ENCODE peak calls at places on chromosomes 7 and 10, in eight cellular contexts. Q is AG09309, J is lower lobe of right lung, C is AG10803, M is choroid plexus epithelial cell, P is Peyer's patch, N is neural progenitor cell, Y is fibroblast of lung. V is an unnamed sample.

GRCh38 chr7:105196473-105196872 is 182.5 kb downstream of the KMT2E start:
- DNase-seq in Q (no peak), J (no peak), C (no peak), M (peak), P (no peak), N (no peak), Y (peak), V (no peak)

GRCh38 chr10:22992621-22993020 is 64.8 kb downstream of the ARMC3 start:
- DNase-seq in Q (no peak), J (no peak), C (no peak), M (no peak), P (no peak), N (no peak), Y (no peak), V (no peak)

GRCh38 chr10:112475565-112476233 is 28.7 kb downstream of the VTI1A start:
- DNase-seq in Q (no peak), J (no peak), C (peak), M (peak), P (no peak), N (no peak), Y (peak), V (no peak)

GRCh38 chr10:28633750-28634149 is 43.6 kb upstream of the BAMBI start:
- DNase-seq in Q (no peak), J (no peak), C (no peak), M (no peak), P (no peak), N (no peak), Y (peak), V (no peak)

GRCh38 chr10:79052311-79053080 is 16.3 kb upstream of the ZMIZ1 start:
- DNase-seq in Q (no peak), J (peak), C (no peak), M (peak), P (no peak), N (peak), Y (peak), V (peak)

GRCh38 chr10:77205135-77205534 is 432.5 kb downstream of the KCNMA1 start:
- DNase-seq in Q (no peak), J (no peak), C (no peak), M (no peak), P (no peak), N (no peak), Y (no peak), V (no peak)

GRCh38 chr10:78188459-78188858 is 154.8 kb downstream of the RPS24 start:
- DNase-seq in Q (no peak), J (no peak), C (no peak), M (no peak), P (no peak), N (no peak), Y (no peak), V (no peak)

GRCh38 chr10:113788604-113789083 is 37.2 kb downstream of the PLEKHS1 start:
- DNase-seq in Q (peak), J (no peak), C (peak), M (peak), P (no peak), N (no peak), Y (peak), V (no peak)

GRCh38 chr7:240887-241421 is 48.6 kb downstream of the FAM20C start:
- DNase-seq in Q (no peak), J (no peak), C (no peak), M (no peak), P (no peak), N (peak), Y (peak), V (peak)

GRCh38 chr10:9028211-9028610 is 973.7 kb downstream of the GATA3 start:
- DNase-seq in Q (no peak), J (no peak), C (no peak), M (no peak), P (no peak), N (no peak), Y (no peak), V (no peak)

GRCh38 chr10:78547397-78547796 is 513.7 kb downstream of the RPS24 start:
- DNase-seq in Q (no peak), J (no peak), C (no peak), M (no peak), P (no peak), N (no peak), Y (no peak), V (no peak)

GRCh38 chr7:116210345-116211005 is at the start of gene TES:
- DNase-seq in Q (no peak), J (peak), C (peak), M (peak), P (peak), N (peak), Y (peak), V (peak)

GRCh38 chr10:77713506-77714280 is 76.1 kb upstream of the KCNMA1 start:
- DNase-seq in Q (no peak), J (no peak), C (peak), M (no peak), P (no peak), N (no peak), Y (peak), V (no peak)

GRCh38 chr7:55774327-55775050 is 88.1 kb downstream of the SEPTIN14 start:
- DNase-seq in Q (no peak), J (no peak), C (no peak), M (peak), P (no peak), N (no peak), Y (peak), V (no peak)

GRCh38 chr7:28347462-28347861 is 64.9 kb upstream of the CREB5 start:
- DNase-seq in Q (peak), J (no peak), C (peak), M (peak), P (no peak), N (no peak), Y (peak), V (no peak)

GRCh38 chr10:122068844-122069243 is 79.9 kb downstream of the TACC2 start:
- DNase-seq in Q (no peak), J (no peak), C (no peak), M (no peak), P (no peak), N (no peak), Y (no peak), V (no peak)

GRCh38 chr10:74178042-74178791 is 27.2 kb downstream of the ADK start:
- DNase-seq in Q (no peak), J (no peak), C (no peak), M (no peak), P (no peak), N (no peak), Y (no peak), V (no peak)

GRCh38 chr10:4316166-4316810 is 509.7 kb upstream of the AKR1E2 start:
- DNase-seq in Q (peak), J (no peak), C (peak), M (peak), P (no peak), N (no peak), Y (peak), V (no peak)

GRCh38 chr7:150945853-150946825 is 32.0 kb downstream of the KCNH2 start:
- DNase-seq in Q (no peak), J (peak), C (no peak), M (no peak), P (no peak), N (no peak), Y (peak), V (peak)

GRCh38 chr7:77537136-77537594 is at the start of gene PTPN12:
- DNase-seq in Q (no peak), J (no peak), C (no peak), M (no peak), P (no peak), N (no peak), Y (no peak), V (no peak)

GRCh38 chr7:140489021-140489349 is 9.7 kb upstream of the MKRN1 start:
- DNase-seq in Q (no peak), J (no peak), C (no peak), M (no peak), P (no peak), N (no peak), Y (no peak), V (no peak)

GRCh38 chr10:121927361-121927840 is 430 bp downstream of the ATE1 start:
- DNase-seq in Q (no peak), J (peak), C (peak), M (no peak), P (peak), N (peak), Y (peak), V (peak)

GRCh38 chr10:14613570-14613918 is 161.2 kb downstream of the FAM107B start:
- DNase-seq in Q (no peak), J (no peak), C (no peak), M (no peak), P (no peak), N (no peak), Y (no peak), V (no peak)

GRCh38 chr10:14617850-14618249 is 156.8 kb downstream of the FAM107B start:
- DNase-seq in Q (no peak), J (no peak), C (peak), M (peak), P (no peak), N (no peak), Y (peak), V (no peak)

GRCh38 chr10:14617125-14617524 is 157.6 kb downstream of the FAM107B start:
- DNase-seq in Q (no peak), J (no peak), C (no peak), M (no peak), P (no peak), N (no peak), Y (no peak), V (no peak)

GRCh38 chr10:14618669-14619068 is 156.0 kb downstream of the FAM107B start:
- DNase-seq in Q (no peak), J (no peak), C (no peak), M (no peak), P (no peak), N (no peak), Y (no peak), V (no peak)

GRCh38 chr10:14616465-14616864 is 158.2 kb downstream of the FAM107B start:
- DNase-seq in Q (no peak), J (no peak), C (no peak), M (no peak), P (no peak), N (peak), Y (no peak), V (no peak)
- TF ChIP-seq CTCF in Q (no peak), J (no peak), C (no peak), M (no peak), P (no peak), N (no peak), Y (no peak), V (no peak)

GRCh38 chr10:1048732-1049424 is at the start of gene IDI1:
- DNase-seq in Q (peak), J (peak), C (peak), M (peak), P (peak), N (peak), Y (peak), V (peak)

GRCh38 chr10:1050145-1050544 is 1.2 kb upstream of the IDI1 start:
- DNase-seq in Q (no peak), J (no peak), C (no peak), M (peak), P (no peak), N (peak), Y (peak), V (no peak)

GRCh38 chr10:1049425-1049958 is 573 bp upstream of the IDI1 start:
- DNase-seq in Q (no peak), J (no peak), C (no peak), M (peak), P (no peak), N (peak), Y (peak), V (peak)

GRCh38 chr10:1048349-1048731 is 579 bp downstream of the IDI1 start:
- DNase-seq in Q (no peak), J (peak), C (no peak), M (peak), P (peak), N (no peak), Y (peak), V (no peak)

DNA sequence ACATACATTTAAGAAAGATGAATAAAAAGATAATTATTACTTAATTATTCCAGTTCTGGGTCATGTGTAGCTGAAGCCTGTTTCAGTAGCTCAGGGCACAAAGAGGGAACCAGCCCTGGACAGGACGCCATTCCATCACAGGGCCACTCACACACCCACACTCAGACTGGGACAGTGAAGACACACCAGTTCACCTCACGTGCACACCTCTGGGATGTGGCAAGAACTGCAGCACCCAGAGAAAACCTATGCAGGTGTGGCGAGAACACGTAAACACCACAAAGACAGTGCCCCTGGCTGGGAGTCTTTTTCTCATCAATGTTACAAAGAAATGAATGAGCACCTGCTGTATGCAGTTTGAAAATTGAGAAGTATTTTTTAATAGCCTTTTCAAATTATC is 1.6 kb upstream of the IDI1 start:
- DNase-seq in Q (no peak), J (no peak), C (no peak), M (no peak), P (peak), N (peak), Y (no peak), V (no peak)
- TF ChIP-seq CTCF in Q (no peak), J (no peak), C (no peak), M (no peak), P (no peak), N (peak), Y (no peak), V (no peak)

GRCh38 chr10:92826061-92826460 is 22.3 kb upstream of the EXOC6 start:
- DNase-seq in Q (no peak), J (no peak), C (no peak), M (no peak), P (no peak), N (no peak), Y (no peak), V (no peak)

GRCh38 chr10:92822060-92822634 is 26.2 kb upstream of the EXOC6 start:
- DNase-seq in Q (peak), J (no peak), C (peak), M (peak), P (no peak), N (no peak), Y (peak), V (no peak)

GRCh38 chr10:92826504-92826903 is 21.8 kb upstream of the EXOC6 start:
- DNase-seq in Q (no peak), J (no peak), C (no peak), M (no peak), P (no peak), N (no peak), Y (no peak), V (no peak)

DNA sequence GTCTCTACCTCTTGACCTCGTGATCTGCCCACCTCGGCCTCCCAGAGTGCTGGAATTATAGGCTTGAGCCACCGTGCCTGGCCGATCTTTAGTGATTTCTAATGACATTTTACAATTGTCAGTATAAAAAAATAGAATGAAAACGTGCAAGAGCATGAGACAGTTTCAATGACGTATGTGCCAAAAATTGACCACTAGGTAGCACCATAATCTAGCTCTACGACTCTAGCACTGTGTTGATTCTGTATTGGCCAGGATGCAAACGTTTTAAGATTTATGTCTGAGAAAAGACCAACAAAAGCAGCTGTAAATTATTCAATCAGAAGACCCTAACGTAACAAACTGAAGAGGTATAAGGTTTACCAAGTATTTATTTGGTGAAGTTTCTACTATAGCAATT is 25.4 kb upstream of the EXOC6 start:
- DNase-seq in Q (no peak), J (no peak), C (no peak), M (peak), P (no peak), N (no peak), Y (peak), V (no peak)
- TF ChIP-seq CTCF in Q (no peak), J (peak), C (no peak), M (peak), P (no peak), N (peak), Y (peak), V (no peak)

GRCh38 chr10:52814506-52814905 is 41.9 kb upstream of the MBL2 start:
- DNase-seq in Q (no peak), J (no peak), C (no peak), M (no peak), P (no peak), N (no peak), Y (no peak), V (no peak)

GRCh38 chr10:52820316-52820715 is 47.7 kb upstream of the MBL2 start:
- DNase-seq in Q (no peak), J (no peak), C (no peak), M (peak), P (no peak), N (no peak), Y (no peak), V (no peak)

DNA sequence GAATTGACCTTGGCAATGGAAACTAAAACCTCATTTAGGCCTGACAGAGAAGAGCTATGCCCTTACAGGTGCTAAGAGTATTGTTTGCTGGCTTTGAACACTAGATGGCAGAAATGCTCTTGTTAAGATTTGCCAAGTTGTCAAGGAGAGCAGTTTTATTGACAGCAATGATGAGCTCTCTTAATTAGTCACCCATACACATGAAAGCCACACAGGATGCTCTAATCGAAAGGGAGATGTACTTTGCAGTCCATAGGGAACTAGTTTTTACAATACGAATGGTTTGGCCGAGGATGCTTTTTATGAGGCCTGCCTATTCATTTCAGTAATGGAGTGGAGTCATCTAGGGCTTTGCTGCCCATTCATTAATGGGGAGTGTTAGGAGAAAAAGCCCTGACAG is 45.4 kb upstream of the MBL2 start:
- DNase-seq in Q (peak), J (no peak), C (peak), M (peak), P (no peak), N (peak), Y (peak), V (no peak)
- TF ChIP-seq CTCF in Q (peak), J (peak), C (peak), M (peak), P (no peak), N (peak), Y (peak), V (peak)

DNA sequence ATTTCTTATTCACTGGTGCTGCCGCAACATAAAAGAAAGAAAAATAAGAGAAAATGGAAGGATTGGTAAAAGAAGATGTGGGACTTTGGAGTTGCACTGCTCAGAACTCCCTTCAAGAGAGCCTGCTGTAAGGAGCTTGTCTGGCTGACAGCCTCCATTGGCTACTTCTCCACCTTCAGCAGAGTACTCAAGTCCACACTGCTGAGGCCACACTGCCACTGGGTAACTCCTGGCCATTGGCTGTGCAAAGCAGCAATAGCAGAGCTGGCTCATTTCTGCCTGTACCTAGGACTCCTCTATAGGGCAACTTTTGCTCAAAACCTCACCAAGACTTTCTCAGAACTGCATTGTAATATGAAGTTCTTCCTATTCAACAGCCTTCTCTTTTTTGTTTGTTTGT is 38.7 kb upstream of the PCLO start:
- DNase-seq in Q (no peak), J (no peak), C (no peak), M (no peak), P (no peak), N (no peak), Y (no peak), V (no peak)
- TF ChIP-seq CTCF in Q (no peak), J (no peak), C (no peak), M (no peak), P (no peak), N (peak), Y (no peak), V (no peak)

GRCh38 chr10:1151071-1152033 is 95.2 kb downstream of the WDR37 start:
- DNase-seq in Q (no peak), J (no peak), C (no peak), M (peak), P (no peak), N (no peak), Y (no peak), V (no peak)

GRCh38 chr10:1149793-1150637 is 93.8 kb downstream of the WDR37 start:
- DNase-seq in Q (no peak), J (no peak), C (no peak), M (peak), P (no peak), N (no peak), Y (no peak), V (no peak)

GRCh38 chr10:1147810-1148209 is 91.6 kb downstream of the WDR37 start:
- DNase-seq in Q (no peak), J (no peak), C (no peak), M (no peak), P (no peak), N (no peak), Y (no peak), V (no peak)

GRCh38 chr10:1150638-1150955 is 94.4 kb downstream of the WDR37 start:
- DNase-seq in Q (no peak), J (no peak), C (no peak), M (no peak), P (no peak), N (no peak), Y (no peak), V (no peak)

GRCh38 chr10:1148855-1149620 is 92.9 kb downstream of the WDR37 start:
- DNase-seq in Q (no peak), J (no peak), C (no peak), M (no peak), P (no peak), N (no peak), Y (no peak), V (no peak)
- TF ChIP-seq CTCF in Q (no peak), J (no peak), C (no peak), M (no peak), P (no peak), N (no peak), Y (no peak), V (no peak)

DNA sequence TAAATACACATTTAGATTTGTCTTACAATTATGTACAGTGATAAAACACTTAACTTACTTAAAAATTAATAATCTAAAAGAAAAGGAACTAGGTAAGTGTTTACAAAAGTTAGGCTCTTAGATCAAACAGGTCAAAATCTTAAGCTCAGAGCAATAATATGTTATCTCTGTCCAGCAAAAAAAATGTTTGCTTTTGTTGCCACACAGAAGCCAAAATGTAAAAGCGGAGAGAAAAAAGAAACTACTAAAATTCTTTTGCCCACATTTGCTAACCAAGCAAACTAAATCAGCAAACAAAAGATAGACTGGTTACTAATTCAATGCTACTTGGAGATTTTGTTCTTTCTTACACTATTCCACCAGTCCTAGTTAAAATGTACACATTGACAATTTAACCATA is 15.2 kb upstream of the ACSM6 start:
- DNase-seq in Q (no peak), J (no peak), C (no peak), M (no peak), P (no peak), N (no peak), Y (no peak), V (no peak)
- TF ChIP-seq CTCF in Q (no peak), J (no peak), C (no peak), M (no peak), P (no peak), N (no peak), Y (no peak), V (no peak)

GRCh38 chr7:127253289-127254162 is 785 bp upstream of the GRM8 start:
- DNase-seq in Q (no peak), J (peak), C (peak), M (peak), P (peak), N (peak), Y (peak), V (peak)

GRCh38 chr7:127256326-127256725 is 3.6 kb upstream of the GRM8 start:
- DNase-seq in Q (no peak), J (no peak), C (no peak), M (no peak), P (no peak), N (no peak), Y (no peak), V (no peak)

GRCh38 chr7:127252736-127253288 is at the start of gene GRM8:
- DNase-seq in Q (no peak), J (peak), C (peak), M (peak), P (no peak), N (peak), Y (peak), V (peak)

GRCh38 chr7:127252380-127252718 is 392 bp downstream of the GRM8 start:
- DNase-seq in Q (no peak), J (no peak), C (no peak), M (no peak), P (no peak), N (peak), Y (no peak), V (no peak)

GRCh38 chr7:127254163-127254684 is 1.5 kb upstream of the GRM8 start:
- DNase-seq in Q (no peak), J (no peak), C (no peak), M (no peak), P (no peak), N (no peak), Y (no peak), V (no peak)
- TF ChIP-seq CTCF in Q (no peak), J (no peak), C (no peak), M (no peak), P (no peak), N (no peak), Y (no peak), V (peak)